ENCODE peak calls at places on chromosome 10, in nine cellular contexts. O, W, M, S, V, T, P, N and G are unnamed samples. For H3K4me1 and H3K9me3, the result is how much of the 10 kb centered on the place peaks cover.

GRCh38 chr10:51894752-51895151 is 195.4 kb upstream of the CSTF2T start:
- DNase-seq in O (peak), W (no peak), M (no peak), S (no peak), V (no peak), T (no peak), P (no peak), N (no peak), G (no peak)

GRCh38 chr10:63666836-63667383 is 145.7 kb downstream of the REEP3 start:
- DNase-seq in O (peak), W (no peak), M (no peak), S (no peak), V (no peak), T (no peak), P (no peak), N (no peak), G (no peak)

GRCh38 chr10:132281915-132282666 is 25.7 kb downstream of the STK32C start:
- DNase-seq in O (no peak), W (no peak), M (no peak), S (no peak), V (no peak), T (no peak), P (no peak), N (no peak), G (peak)

GRCh38 chr10:132165416-132165980 is 21.2 kb upstream of the DPYSL4 start:
- DNase-seq in O (no peak), W (no peak), M (no peak), S (no peak), V (no peak), T (no peak), P (no peak), N (no peak), G (no peak)

GRCh38 chr10:42989481-42989921 is 87.4 kb upstream of the RET start:
- DNase-seq in O (no peak), W (no peak), M (no peak), S (no peak), V (no peak), T (no peak), P (no peak), N (no peak), G (no peak)

GRCh38 chr10:103780242-103781149 is 74.9 kb downstream of the SH3PXD2A start:
- DNase-seq in O (no peak), W (no peak), M (no peak), S (no peak), V (no peak), T (no peak), P (no peak), N (no peak), G (no peak)

GRCh38 chr10:14674376-14675050 is 100.2 kb downstream of the FAM107B start:
- DNase-seq in O (no peak), W (no peak), M (no peak), S (no peak), V (no peak), T (no peak), P (no peak), N (no peak), G (no peak)

GRCh38 chr10:30581779-30582380 is 47.7 kb downstream of the LYZL2 start:
- DNase-seq in O (peak), W (peak), M (no peak), S (peak), V (peak), T (peak), P (no peak), N (no peak), G (peak)

GRCh38 chr10:97234403-97234802 is 48.6 kb upstream of the SLIT1 start:
- DNase-seq in O (peak), W (peak), M (peak), S (no peak), V (peak), T (peak), P (no peak), N (no peak), G (peak)

GRCh38 chr10:10394933-10395658 is 622.6 kb upstream of the CELF2 start:
- DNase-seq in O (no peak), W (no peak), M (no peak), S (no peak), V (no peak), T (no peak), P (no peak), N (no peak), G (no peak)

GRCh38 chr10:78314651-78315050 is 281.0 kb downstream of the RPS24 start:
- DNase-seq in O (no peak), W (no peak), M (no peak), S (no peak), V (no peak), T (no peak), P (no peak), N (no peak), G (no peak)

GRCh38 chr10:61902448-61903183 is 1.1 kb downstream of the ARID5B start:
- DNase-seq in O (peak), W (peak), M (peak), S (peak), V (peak), T (peak), P (no peak), N (peak), G (peak)

GRCh38 chr10:117254774-117255735 is 14.1 kb downstream of the SLC18A2 start:
- DNase-seq in O (no peak), W (no peak), M (no peak), S (no peak), V (no peak), T (no peak), P (no peak), N (no peak), G (no peak)

GRCh38 chr10:24926549-24926948 is 25.9 kb downstream of the PRTFDC1 start:
- DNase-seq in O (no peak), W (no peak), M (no peak), S (no peak), V (no peak), T (no peak), P (no peak), N (no peak), G (no peak)

GRCh38 chr10:80477813-80478212 is 23.7 kb downstream of the TSPAN14 start:
- DNase-seq in O (peak), W (peak), M (no peak), S (no peak), V (peak), T (no peak), P (no peak), N (no peak), G (peak)

GRCh38 chr10:48605264-48605615 is 367 bp upstream of the ARHGAP22 start:
- DNase-seq in O (no peak), W (no peak), M (no peak), S (no peak), V (no peak), T (no peak), P (no peak), N (no peak), G (no peak)

GRCh38 chr10:18875480-18875879 is 173.1 kb upstream of the MALRD1 start:
- DNase-seq in O (peak), W (no peak), M (no peak), S (no peak), V (no peak), T (no peak), P (no peak), N (no peak), G (no peak)

GRCh38 chr10:96118604-96119450 is 11.3 kb upstream of the ZNF518A start:
- DNase-seq in O (no peak), W (no peak), M (no peak), S (no peak), V (peak), T (peak), P (no peak), N (no peak), G (no peak)

GRCh38 chr10:93437000-93437945 is 44.9 kb downstream of the MYOF start:
- DNase-seq in O (peak), W (peak), M (no peak), S (no peak), V (peak), T (peak), P (peak), N (peak), G (peak)

GRCh38 chr10:51139176-51139575 is 64.9 kb downstream of the PRKG1 start:
- DNase-seq in O (no peak), W (no peak), M (no peak), S (no peak), V (no peak), T (no peak), P (no peak), N (no peak), G (no peak)

GRCh38 chr10:58645762-58646161 is 133.1 kb downstream of the BICC1 start:
- DNase-seq in O (peak), W (no peak), M (no peak), S (no peak), V (no peak), T (no peak), P (no peak), N (no peak), G (no peak)

GRCh38 chr10:13788320-13788600 is 201.5 kb downstream of the PRPF18 start:
- DNase-seq in O (peak), W (no peak), M (no peak), S (no peak), V (no peak), T (no peak), P (no peak), N (no peak), G (no peak)

GRCh38 chr10:5968681-5969453 is 8.5 kb downstream of the IL15RA start:
- DNase-seq in O (no peak), W (no peak), M (no peak), S (no peak), V (no peak), T (peak), P (no peak), N (peak), G (no peak)

GRCh38 chr10:103632247-103632642 is 138.7 kb downstream of the NEURL1 start:
- DNase-seq in O (no peak), W (no peak), M (no peak), S (no peak), V (no peak), T (no peak), P (no peak), N (no peak), G (no peak)

GRCh38 chr10:117444497-117445040 is 69.3 kb upstream of the PDZD8 start:
- DNase-seq in O (no peak), W (no peak), M (no peak), S (no peak), V (no peak), T (no peak), P (no peak), N (no peak), G (no peak)

GRCh38 chr10:113959383-113959760 is 84.3 kb upstream of the ADRB1 start:
- DNase-seq in O (no peak), W (no peak), M (no peak), S (no peak), V (no peak), T (no peak), P (no peak), N (no peak), G (no peak)

GRCh38 chr10:62545667-62546066 is 171.5 kb downstream of the ZNF365 start:
- DNase-seq in O (peak), W (peak), M (no peak), S (no peak), V (no peak), T (no peak), P (no peak), N (no peak), G (no peak)

GRCh38 chr10:131071721-131072120 is 239.8 kb downstream of the TCERG1L start:
- DNase-seq in O (no peak), W (no peak), M (no peak), S (no peak), V (no peak), T (no peak), P (no peak), N (no peak), G (no peak)

GRCh38 chr10:5640501-5640900 is 25.9 kb downstream of the ASB13 start:
- DNase-seq in O (no peak), W (no peak), M (no peak), S (no peak), V (no peak), T (no peak), P (no peak), N (no peak), G (no peak)

GRCh38 chr10:80372675-80373074 is 16.1 kb downstream of the DYDC2 start:
- DNase-seq in O (no peak), W (no peak), M (no peak), S (no peak), V (no peak), T (no peak), P (no peak), N (no peak), G (no peak)

GRCh38 chr10:102408081-102408727 is 10.4 kb downstream of the PSD start:
- DNase-seq in O (no peak), W (no peak), M (no peak), S (no peak), V (no peak), T (no peak), P (no peak), N (peak), G (no peak)

GRCh38 chr10:44261710-44262455 is 123.0 kb downstream of the CXCL12 start:
- DNase-seq in O (peak), W (no peak), M (no peak), S (no peak), V (no peak), T (no peak), P (no peak), N (no peak), G (no peak)

GRCh38 chr10:64726466-64726865 is 1205.3 kb downstream of the REEP3 start:
- DNase-seq in O (no peak), W (no peak), M (no peak), S (no peak), V (no peak), T (no peak), P (no peak), N (no peak), G (no peak)

GRCh38 chr10:43981232-43981631 is 332.6 kb upstream of the ZNF32 start:
- DNase-seq in O (no peak), W (no peak), M (peak), S (no peak), V (no peak), T (no peak), P (no peak), N (no peak), G (no peak)

GRCh38 chr10:7438196-7438986 is 27.6 kb upstream of the SFMBT2 start:
- DNase-seq in O (no peak), W (peak), M (no peak), S (no peak), V (no peak), T (no peak), P (no peak), N (no peak), G (no peak)

GRCh38 chr10:37937864-37938263 is 38.6 kb downstream of the ZNF25 start:
- DNase-seq in O (no peak), W (no peak), M (no peak), S (no peak), V (no peak), T (no peak), P (no peak), N (no peak), G (no peak)

GRCh38 chr10:35890970-35891330 is 248.9 kb upstream of the FZD8 start:
- DNase-seq in O (no peak), W (peak), M (no peak), S (no peak), V (no peak), T (no peak), P (no peak), N (no peak), G (no peak)

GRCh38 chr10:124011464-124011863 is 81.9 kb downstream of the CHST15 start:
- DNase-seq in O (no peak), W (no peak), M (no peak), S (no peak), V (no peak), T (no peak), P (no peak), N (no peak), G (no peak)

GRCh38 chr10:46538723-46539426 is 17.6 kb downstream of the GPRIN2 start:
- DNase-seq in O (no peak), W (no peak), M (no peak), S (no peak), V (no peak), T (no peak), P (no peak), N (no peak), G (no peak)
- H3K4me1 ChIP-seq in O (under half), W (under half), M (under half), S (under half), V (under half), T (under half), P (under half), N (under half), G (under half)

DNA sequence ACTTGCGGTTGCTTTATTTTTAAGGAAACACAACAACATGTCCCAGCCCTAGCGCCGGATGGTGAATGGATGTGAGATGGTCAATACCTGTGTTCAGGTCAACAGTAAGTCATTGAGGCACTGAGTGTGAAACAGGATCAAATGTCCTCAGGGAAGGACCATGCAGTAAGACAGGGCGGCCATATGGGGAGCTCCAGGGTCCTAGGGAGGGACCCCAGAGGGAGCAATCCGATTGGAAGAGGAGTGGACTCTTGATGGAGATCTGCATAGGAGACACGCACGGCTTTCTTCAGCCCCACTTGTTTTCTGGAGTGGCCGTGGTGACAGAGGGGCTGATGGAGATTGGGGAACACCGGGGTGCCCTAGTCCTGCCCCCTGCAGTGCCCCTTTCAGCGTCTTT is 423.8 kb upstream of the MKI67 start:
- DNase-seq in O (no peak), W (no peak), M (no peak), S (no peak), V (no peak), T (no peak), P (no peak), N (no peak), G (no peak)
- H3K9me3 ChIP-seq in O (under half), W (under half), M (under half), S (under half), V (under half), T (under half), P (under half), N (under half), G (under half)

GRCh38 chr10:69807122-69807521 is 5.4 kb downstream of the COL13A1 start:
- DNase-seq in O (peak), W (no peak), M (no peak), S (no peak), V (peak), T (no peak), P (no peak), N (no peak), G (no peak)
- H3K27ac ChIP-seq in O (peak), W (no peak), M (no peak), S (no peak), V (no peak), T (no peak), P (no peak), N (no peak), G (no peak)

GRCh38 chr10:99432881-99433280 is 2.5 kb upstream of the GOT1 start:
- DNase-seq in O (no peak), W (no peak), M (no peak), S (no peak), V (no peak), T (no peak), P (no peak), N (no peak), G (no peak)
- H3K4me1 ChIP-seq in O (under half), W (under half), M (under half), S (under half), V (under half), T (under half), P (under half), N (under half), G (under half)

DNA sequence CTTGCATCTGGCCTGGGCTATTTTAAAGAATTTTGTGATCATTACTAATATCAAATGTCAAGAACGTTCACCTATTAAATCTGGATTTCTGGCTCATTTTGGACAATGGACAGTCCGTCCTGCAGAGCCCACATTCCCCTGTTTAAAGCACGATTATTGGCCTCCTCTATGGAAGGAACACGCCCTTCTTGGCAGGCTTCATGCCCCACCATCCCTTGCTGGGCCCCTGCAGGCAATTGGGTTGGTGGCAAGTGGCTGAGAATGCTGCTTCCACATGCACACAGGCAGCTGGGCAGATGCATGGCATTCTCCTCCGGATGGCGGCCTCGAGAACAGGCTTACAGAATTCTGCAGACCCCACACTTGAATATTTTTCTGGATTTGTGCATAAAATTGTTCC is 305.8 kb upstream of the MKI67 start:
- DNase-seq in O (no peak), W (no peak), M (no peak), S (no peak), V (no peak), T (no peak), P (no peak), N (no peak), G (no peak)
- H3K9me3 ChIP-seq in O (under half), W (under half), M (under half), S (under half), V (under half), T (under half), P (under half), N (under half), G (under half)

GRCh38 chr10:73817826-73818225 is 6.4 kb upstream of the NDST2 start:
- DNase-seq in O (no peak), W (no peak), M (no peak), S (no peak), V (no peak), T (no peak), P (no peak), N (no peak), G (no peak)
- H3K27ac ChIP-seq in O (no peak), W (no peak), M (no peak), S (no peak), V (no peak), T (no peak), P (no peak), N (no peak), G (no peak)